ENCODE peak calls at places on chromosomes 12 and 14, in nine cellular contexts. J is choroid plexus epithelial cell; L is progenitor cell of endocrine pancreas; U is GOT3; V is stimulated activated CD4-positive, alpha-beta T cell treated with anti-CD3 and anti-CD28 coated beads, Interleukin-2, amount 100 ng/mL, for 48 hours; I is activated CD4-positive, CD25-positive, alpha-beta regulatory T cell; Y is RPMI7951; N is skeletal muscle cell; G is NCI-H69. P is an unnamed sample.
A peak's percentile ranks its signal among the peaks of the same experiment; 100 is the strongest.

GRCh38 chr14:100067971-100068959 is 3.0 kb downstream of the EVL start:
- DNase-seq in V (peak; percentile 75), J (peak; percentile 57), I (no peak), Y (peak; percentile 24), N (no peak), U (no peak), G (no peak), L (no peak), P (peak; percentile 80)

GRCh38 chr14:81298911-81299310 is 78.2 kb upstream of the GTF2A1 start:
- DNase-seq in N (no peak), G (peak; percentile 21), Y (no peak), J (no peak), V (no peak), L (no peak), U (no peak), I (no peak), P (no peak)

GRCh38 chr14:80587096-80587724 is 354.3 kb downstream of the CEP128 start:
- DNase-seq in U (no peak), J (peak; percentile 84), N (no peak), Y (peak; percentile 24), G (peak; percentile 55), I (no peak), L (no peak), V (no peak), P (peak; percentile 1)

GRCh38 chr14:104450811-104451401 is 128.7 kb upstream of the C14orf180 start:
- DNase-seq in N (no peak), I (no peak), U (no peak), Y (no peak), L (no peak), G (no peak), J (no peak), V (no peak), P (no peak)

GRCh38 chr12:42372154-42372791 is 46.3 kb downstream of the PPHLN1 start:
- DNase-seq in I (no peak), L (no peak), N (no peak), U (no peak), Y (peak; percentile 40), J (peak; percentile 62), G (peak; percentile 73), V (peak; percentile 10), P (peak; percentile 20)

GRCh38 chr12:118120579-118121363 is 15.2 kb upstream of the PEBP1 start:
- DNase-seq in N (no peak), V (peak; percentile 68), J (peak; percentile 85), I (peak; percentile 47), L (peak; percentile 45), U (no peak), G (peak; percentile 81), Y (peak; percentile 53), P (no peak)

GRCh38 chr12:114838480-114838879 is 154.5 kb upstream of the TBX3 start:
- DNase-seq in U (no peak), V (no peak), J (no peak), G (no peak), Y (no peak), N (no peak), I (no peak), L (no peak), P (no peak)

GRCh38 chr12:19675361-19675760 is 236.1 kb downstream of the AEBP2 start:
- DNase-seq in J (no peak), G (no peak), I (no peak), V (no peak), U (no peak), N (no peak), L (no peak), Y (no peak), P (no peak)

GRCh38 chr12:108306506-108306905 is 32.6 kb downstream of the CMKLR1 start:
- DNase-seq in V (no peak), Y (no peak), U (no peak), G (no peak), I (no peak), L (no peak), J (no peak), N (no peak), P (no peak)

GRCh38 chr14:101129750-101130149 is 226.2 kb upstream of the RTL1 start:
- DNase-seq in L (no peak), G (no peak), U (no peak), Y (no peak), V (no peak), J (no peak), I (no peak), N (no peak), P (no peak)

GRCh38 chr14:84446250-84446649 is 1083.7 kb upstream of the FLRT2 start:
- DNase-seq in Y (no peak), N (no peak), G (no peak), I (no peak), J (no peak), V (no peak), L (no peak), U (no peak), P (no peak)

GRCh38 chr14:98564541-98564940 is 707.5 kb downstream of the BCL11B start:
- DNase-seq in I (no peak), U (no peak), J (no peak), L (no peak), V (no peak), Y (no peak), G (no peak), N (no peak), P (no peak)

GRCh38 chr12:102195826-102196225 is 1.8 kb downstream of the PMCH start:
- DNase-seq in I (no peak), G (no peak), N (no peak), J (no peak), V (no peak), U (no peak), Y (no peak), L (no peak), P (no peak)

GRCh38 chr12:3483089-3483488 is 7.9 kb upstream of the PRMT8 start:
- DNase-seq in L (no peak), V (no peak), I (no peak), Y (no peak), U (no peak), G (no peak), N (no peak), J (no peak), P (no peak)

GRCh38 chr12:79707830-79708229 is 17.1 kb upstream of the PAWR start:
- DNase-seq in J (no peak), G (peak; percentile 93), I (no peak), U (no peak), Y (no peak), V (no peak), L (no peak), N (no peak), P (no peak)

GRCh38 chr12:116012757-116013156 is 264.7 kb downstream of the MED13L start:
- DNase-seq in N (no peak), I (no peak), J (no peak), V (no peak), Y (no peak), G (peak; percentile 32), U (no peak), L (no peak), P (no peak)

GRCh38 chr14:94768141-94768520 is 1.8 kb downstream of the GSC start:
- DNase-seq in V (no peak), L (no peak), J (no peak), Y (no peak), N (no peak), I (no peak), G (no peak), U (no peak), P (no peak)

GRCh38 chr12:76337583-76337982 is 10.6 kb downstream of the BBS10 start:
- DNase-seq in Y (peak; percentile 45), G (no peak), N (peak; percentile 18), U (no peak), L (no peak), I (no peak), V (no peak), J (peak; percentile 88), P (no peak)

GRCh38 chr12:40775681-40776080 is 83.4 kb downstream of the CNTN1 start:
- DNase-seq in Y (no peak), G (no peak), V (no peak), N (no peak), I (no peak), J (peak; percentile 8), U (no peak), L (no peak), P (no peak)

GRCh38 chr12:88309546-88309945 is 167.4 kb downstream of the TMTC3 start:
- DNase-seq in L (no peak), G (no peak), I (no peak), Y (peak; percentile 40), V (no peak), U (no peak), J (peak; percentile 81), N (peak; percentile 68), P (no peak)